ENCODE peak calls at places on chromosomes 16 and 17, in six cellular contexts. H is HepG2, I is gastrocnemius medialis, W is Panc1, S is spleen, O is pancreas. N is an unnamed sample. For H3K36me3, the result is how much of the 10 kb centered on the place peaks cover.

GRCh38 chr17:79294459-79295071 is 219.9 kb downstream of the ENGASE start:
- DNase-seq in H (peak), S (no peak), W (no peak), O (peak), I (no peak), N (no peak)

GRCh38 chr17:78541488-78542237 is 35.5 kb downstream of the DNAH17 start:
- DNase-seq in W (no peak), H (no peak), O (no peak), I (peak), S (peak), N (no peak)

GRCh38 chr16:1395444-1396074 is 18.9 kb downstream of the UNKL start:
- DNase-seq in W (no peak), O (peak), I (no peak), H (no peak), S (no peak), N (no peak)

GRCh38 chr17:63446218-63446980 is at the start of gene CYB561:
- DNase-seq in I (peak), W (no peak), O (peak), S (peak), H (no peak), N (peak)

GRCh38 chr17:4771519-4772234 is at the start of gene TM4SF5:
- DNase-seq in S (no peak), W (no peak), H (peak), I (no peak), O (peak), N (no peak)

GRCh38 chr16:51637744-51638100 is 486.7 kb upstream of the SALL1 start:
- DNase-seq in S (no peak), O (no peak), I (no peak), H (no peak), W (no peak), N (no peak)

GRCh38 chr16:72481419-72481818 is 309.5 kb upstream of the PMFBP1 start:
- DNase-seq in I (no peak), S (no peak), H (no peak), W (no peak), O (no peak), N (no peak)

GRCh38 chr16:9441021-9441420 is 349.6 kb downstream of the HAPSTR1 start:
- DNase-seq in W (no peak), I (no peak), S (no peak), H (peak), O (no peak), N (no peak)

GRCh38 chr17:82907797-82908261 is 68.0 kb upstream of the ZNF750 start:
- DNase-seq in H (no peak), I (no peak), W (no peak), O (peak), S (no peak), N (no peak)

GRCh38 chr16:4880006-4880580 is 32.8 kb downstream of the UBN1 start:
- DNase-seq in I (no peak), W (no peak), S (no peak), H (no peak), O (peak), N (peak)
- H3K36me3 ChIP-seq in I (half or more), W (under half), S (half or more), H (half or more), O (under half), N (half or more)

GRCh38 chr16:2841606-2842339 is 11.7 kb downstream of the ZG16B start:
- DNase-seq in H (no peak), I (no peak), W (no peak), S (peak), O (no peak), N (peak)
- H3K36me3 ChIP-seq in H (under half), I (under half), W (under half), S (under half), O (under half), N (under half)

GRCh38 chr16:88883946-88884345 is 17.5 kb upstream of the PABPN1L start:
- DNase-seq in H (no peak), S (no peak), I (peak), O (no peak), W (no peak), N (no peak)
- H3K36me3 ChIP-seq in H (under half), S (half or more), I (under half), O (under half), W (under half), N (under half)

GRCh38 chr17:51014129-51014528 is 106.5 kb downstream of the SPAG9 start:
- DNase-seq in I (no peak), H (no peak), S (no peak), O (no peak), W (no peak), N (no peak)

GRCh38 chr17:51015145-51015558 is 105.5 kb downstream of the SPAG9 start:
- DNase-seq in S (no peak), W (no peak), H (no peak), I (no peak), O (no peak), N (no peak)

GRCh38 chr17:51016099-51016498 is 104.6 kb downstream of the SPAG9 start:
- DNase-seq in W (no peak), H (no peak), O (no peak), S (no peak), I (no peak), N (no peak)

GRCh38 chr17:51013322-51013721 is 107.3 kb downstream of the SPAG9 start:
- DNase-seq in S (no peak), I (no peak), H (no peak), O (no peak), W (no peak), N (no peak)

DNA sequence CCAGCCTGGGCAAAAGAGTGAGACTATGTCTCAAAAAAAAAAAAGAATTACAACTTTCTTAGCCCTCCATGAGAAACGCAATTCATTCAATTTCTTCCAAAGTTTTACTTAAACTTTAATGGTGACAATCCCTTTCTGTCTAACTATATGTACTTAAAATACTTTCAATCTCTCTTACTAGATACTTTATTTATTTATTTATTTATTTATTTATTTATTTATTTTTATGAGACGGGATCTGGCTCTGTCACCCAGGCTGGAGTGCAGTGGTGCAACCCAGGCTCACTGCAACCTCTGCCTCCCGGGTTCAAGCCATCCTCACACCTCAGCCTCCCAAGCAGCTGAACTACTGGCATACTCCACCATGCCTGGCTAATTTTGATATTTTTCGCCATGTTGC is 108.1 kb downstream of the SPAG9 start:
- DNase-seq in H (no peak), W (no peak), O (no peak), S (no peak), I (no peak), N (no peak)
- H3K36me3 ChIP-seq in H (half or more), W (under half), O (under half), S (under half), I (half or more), N (under half)

DNA sequence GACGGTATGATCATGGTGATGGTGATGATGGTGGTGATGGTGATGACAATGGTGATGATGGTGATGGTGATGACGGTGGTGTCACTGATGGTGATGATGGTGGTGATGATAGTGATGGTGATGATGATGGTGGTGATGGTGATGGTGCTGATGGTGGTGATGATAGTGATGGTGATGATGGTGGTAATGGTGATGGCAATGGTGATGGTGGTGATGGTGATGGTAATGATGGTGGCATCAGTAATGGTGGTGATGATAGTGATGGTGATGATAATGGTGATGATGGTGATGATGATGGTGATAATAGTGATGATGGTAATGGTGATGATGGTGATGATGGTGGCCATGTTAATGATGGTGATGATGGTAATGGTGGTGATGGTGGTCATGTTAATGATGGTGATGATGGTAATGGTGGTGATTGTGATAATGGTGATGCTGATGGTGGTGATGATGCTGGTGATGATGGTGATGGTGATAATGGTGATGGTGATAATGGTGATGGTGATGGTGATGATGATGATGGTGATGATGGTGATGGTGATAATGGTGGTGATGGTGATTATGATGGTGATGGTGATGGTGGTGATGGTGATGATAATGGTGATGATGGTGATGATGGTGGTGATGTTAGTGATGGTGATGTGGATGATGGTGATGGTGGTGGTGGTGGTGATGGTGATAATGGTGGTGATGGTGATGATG is 107.2 kb downstream of the C16orf95 start:
- DNase-seq in S (no peak), I (no peak), W (no peak), O (no peak), H (no peak), N (no peak)
- H3K36me3 ChIP-seq in S (under half), I (under half), W (under half), O (under half), H (under half), N (under half)

N was measured in tibial artery.